ENCODE peak calls at places on chromosomes 2 and 18, in nine cellular contexts. One of them, this sample, is unnamed.

GRCh38 chr2:20184067-20184938 is 40.6 kb downstream of the SDC1 start:
- DNase-seq in epithelial cell of esophagus: peak
- DNase-seq in psoas muscle: no peak
- DNase-seq in upper lobe of right lung: peak
- DNase-seq in esophagus squamous epithelium: no peak
- DNase-seq in hepatocyte: peak
- DNase-seq in astrocyte of the cerebellum: peak
- DNase-seq in A549: peak
- DNase-seq in cardiac fibroblast: peak
- DNase-seq in this sample: peak

GRCh38 chr18:45103319-45104070 is 422.8 kb downstream of the SETBP1 start:
- DNase-seq in esophagus squamous epithelium: no peak
- DNase-seq in hepatocyte: no peak
- DNase-seq in astrocyte of the cerebellum: no peak
- DNase-seq in A549: no peak
- DNase-seq in epithelial cell of esophagus: no peak
- DNase-seq in psoas muscle: no peak
- DNase-seq in upper lobe of right lung: no peak
- DNase-seq in cardiac fibroblast: no peak
- DNase-seq in this sample: no peak

GRCh38 chr2:234438322-234438977 is 58.4 kb downstream of the ARL4C start:
- DNase-seq in astrocyte of the cerebellum: no peak
- DNase-seq in epithelial cell of esophagus: no peak
- DNase-seq in hepatocyte: no peak
- DNase-seq in A549: no peak
- DNase-seq in psoas muscle: no peak
- DNase-seq in cardiac fibroblast: no peak
- DNase-seq in upper lobe of right lung: no peak
- DNase-seq in esophagus squamous epithelium: no peak
- DNase-seq in this sample: no peak

GRCh38 chr2:2828774-2829368 is 497.8 kb upstream of the MYT1L start:
- DNase-seq in hepatocyte: no peak
- DNase-seq in esophagus squamous epithelium: no peak
- DNase-seq in cardiac fibroblast: peak
- DNase-seq in psoas muscle: peak
- DNase-seq in astrocyte of the cerebellum: no peak
- DNase-seq in A549: no peak
- DNase-seq in epithelial cell of esophagus: no peak
- DNase-seq in upper lobe of right lung: no peak
- DNase-seq in this sample: no peak

GRCh38 chr2:154720642-154721041 is 22.1 kb downstream of the KCNJ3 start:
- DNase-seq in astrocyte of the cerebellum: peak
- DNase-seq in upper lobe of right lung: no peak
- DNase-seq in esophagus squamous epithelium: no peak
- DNase-seq in psoas muscle: no peak
- DNase-seq in cardiac fibroblast: no peak
- DNase-seq in epithelial cell of esophagus: peak
- DNase-seq in A549: no peak
- DNase-seq in hepatocyte: peak
- DNase-seq in this sample: no peak

GRCh38 chr2:86044045-86044444 is 61.6 kb downstream of the POLR1A start:
- DNase-seq in esophagus squamous epithelium: no peak
- DNase-seq in astrocyte of the cerebellum: no peak
- DNase-seq in hepatocyte: no peak
- DNase-seq in cardiac fibroblast: no peak
- DNase-seq in epithelial cell of esophagus: no peak
- DNase-seq in A549: no peak
- DNase-seq in upper lobe of right lung: no peak
- DNase-seq in psoas muscle: no peak
- DNase-seq in this sample: no peak

GRCh38 chr2:173851256-173851655 is 113.9 kb downstream of the SP3 start:
- DNase-seq in upper lobe of right lung: no peak
- DNase-seq in hepatocyte: no peak
- DNase-seq in cardiac fibroblast: peak
- DNase-seq in psoas muscle: peak
- DNase-seq in esophagus squamous epithelium: no peak
- DNase-seq in A549: no peak
- DNase-seq in epithelial cell of esophagus: no peak
- DNase-seq in astrocyte of the cerebellum: peak
- DNase-seq in this sample: no peak

GRCh38 chr18:67476585-67476984 is 39.9 kb downstream of the DSEL start:
- DNase-seq in cardiac fibroblast: peak
- DNase-seq in psoas muscle: no peak
- DNase-seq in astrocyte of the cerebellum: no peak
- DNase-seq in hepatocyte: no peak
- DNase-seq in epithelial cell of esophagus: no peak
- DNase-seq in A549: no peak
- DNase-seq in esophagus squamous epithelium: no peak
- DNase-seq in upper lobe of right lung: no peak
- DNase-seq in this sample: no peak

GRCh38 chr2:42926438-42927333 is 134.3 kb upstream of the HAAO start:
- DNase-seq in astrocyte of the cerebellum: no peak
- DNase-seq in esophagus squamous epithelium: no peak
- DNase-seq in upper lobe of right lung: no peak
- DNase-seq in epithelial cell of esophagus: no peak
- DNase-seq in hepatocyte: peak
- DNase-seq in cardiac fibroblast: no peak
- DNase-seq in psoas muscle: no peak
- DNase-seq in A549: no peak
- DNase-seq in this sample: no peak

GRCh38 chr18:24160086-24160485 is 21.2 kb downstream of the CABYR start:
- DNase-seq in astrocyte of the cerebellum: no peak
- DNase-seq in A549: no peak
- DNase-seq in hepatocyte: no peak
- DNase-seq in cardiac fibroblast: no peak
- DNase-seq in upper lobe of right lung: no peak
- DNase-seq in epithelial cell of esophagus: no peak
- DNase-seq in esophagus squamous epithelium: no peak
- DNase-seq in psoas muscle: no peak
- DNase-seq in this sample: no peak

GRCh38 chr2:11156396-11157075 is 1.3 kb downstream of the SLC66A3 start:
- DNase-seq in cardiac fibroblast: no peak
- DNase-seq in upper lobe of right lung: no peak
- DNase-seq in esophagus squamous epithelium: no peak
- DNase-seq in hepatocyte: no peak
- DNase-seq in astrocyte of the cerebellum: no peak
- DNase-seq in epithelial cell of esophagus: no peak
- DNase-seq in psoas muscle: no peak
- DNase-seq in A549: no peak
- DNase-seq in this sample: no peak

GRCh38 chr2:201882353-201883095 is 76.2 kb downstream of the CDK15 start:
- DNase-seq in upper lobe of right lung: no peak
- DNase-seq in esophagus squamous epithelium: no peak
- DNase-seq in psoas muscle: peak
- DNase-seq in astrocyte of the cerebellum: peak
- DNase-seq in epithelial cell of esophagus: no peak
- DNase-seq in hepatocyte: no peak
- DNase-seq in cardiac fibroblast: peak
- DNase-seq in A549: no peak
- DNase-seq in this sample: no peak

GRCh38 chr2:149513461-149513860 is 74.1 kb downstream of the MMADHC start:
- DNase-seq in hepatocyte: no peak
- DNase-seq in upper lobe of right lung: no peak
- DNase-seq in A549: no peak
- DNase-seq in astrocyte of the cerebellum: no peak
- DNase-seq in epithelial cell of esophagus: no peak
- DNase-seq in esophagus squamous epithelium: no peak
- DNase-seq in psoas muscle: no peak
- DNase-seq in cardiac fibroblast: no peak
- DNase-seq in this sample: no peak

GRCh38 chr2:160104115-160104514 is 41.7 kb upstream of the PLA2R1 start:
- DNase-seq in esophagus squamous epithelium: no peak
- DNase-seq in upper lobe of right lung: no peak
- DNase-seq in epithelial cell of esophagus: no peak
- DNase-seq in cardiac fibroblast: peak
- DNase-seq in hepatocyte: no peak
- DNase-seq in psoas muscle: no peak
- DNase-seq in astrocyte of the cerebellum: no peak
- DNase-seq in A549: no peak
- DNase-seq in this sample: no peak

DNA sequence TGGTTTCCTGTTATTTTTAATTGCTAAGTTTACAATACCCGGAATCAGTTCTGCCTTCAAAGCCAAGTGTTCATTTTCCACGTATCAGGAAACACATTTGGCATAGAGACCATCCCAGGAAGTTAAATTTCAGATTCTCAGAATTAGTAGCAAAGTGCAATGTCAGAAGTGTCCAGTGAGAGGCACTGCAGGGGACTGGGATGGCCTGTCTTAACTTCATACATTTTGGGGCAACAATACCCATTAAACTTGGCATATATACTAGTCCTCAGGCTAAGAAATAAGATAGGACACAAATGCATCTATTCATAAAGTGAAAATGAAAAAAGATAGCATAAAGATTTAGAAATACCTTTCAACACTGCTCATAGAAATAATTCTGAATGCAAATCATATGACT is 1.5 kb upstream of the IL1RL2 start:
- DNase-seq in cardiac fibroblast: peak
- DNase-seq in hepatocyte: no peak
- DNase-seq in esophagus squamous epithelium: no peak
- DNase-seq in epithelial cell of esophagus: peak
- DNase-seq in A549: no peak
- DNase-seq in psoas muscle: no peak
- DNase-seq in upper lobe of right lung: no peak
- DNase-seq in astrocyte of the cerebellum: no peak
- DNase-seq in this sample: no peak
- TF ChIP-seq CTCF in cardiac fibroblast: peak
- TF ChIP-seq CTCF in hepatocyte: peak
- TF ChIP-seq CTCF in esophagus squamous epithelium: peak
- TF ChIP-seq CTCF in epithelial cell of esophagus: peak
- TF ChIP-seq CTCF in A549: peak
- TF ChIP-seq CTCF in psoas muscle: peak
- TF ChIP-seq CTCF in upper lobe of right lung: peak
- TF ChIP-seq CTCF in astrocyte of the cerebellum: peak
- TF ChIP-seq CTCF in this sample: peak

DNA sequence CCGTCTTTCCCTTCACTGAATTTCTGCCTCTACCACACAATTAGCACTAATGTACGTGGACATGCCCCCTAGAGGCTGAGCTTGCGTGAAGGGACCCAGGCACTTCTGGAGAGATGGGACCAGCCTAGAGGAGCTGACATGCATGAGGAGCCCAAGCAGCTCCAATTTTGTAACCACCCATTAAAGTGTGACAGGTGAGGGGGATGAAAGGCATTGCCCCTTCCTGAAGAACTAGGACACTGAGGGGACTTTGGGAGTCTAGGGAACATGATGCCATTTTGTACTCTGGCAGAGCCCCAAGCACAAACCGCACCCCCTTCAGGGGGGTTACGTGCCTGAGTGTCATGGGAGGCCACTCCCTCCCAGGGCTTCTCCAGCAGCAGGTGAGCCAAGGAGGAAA is 63.6 kb downstream of the HNRNPLL start:
- DNase-seq in esophagus squamous epithelium: no peak
- DNase-seq in astrocyte of the cerebellum: no peak
- DNase-seq in A549: no peak
- DNase-seq in upper lobe of right lung: no peak
- DNase-seq in psoas muscle: no peak
- DNase-seq in cardiac fibroblast: no peak
- DNase-seq in epithelial cell of esophagus: no peak
- DNase-seq in hepatocyte: no peak
- DNase-seq in this sample: no peak
- TF ChIP-seq CTCF in esophagus squamous epithelium: no peak
- TF ChIP-seq CTCF in astrocyte of the cerebellum: no peak
- TF ChIP-seq CTCF in A549: no peak
- TF ChIP-seq CTCF in upper lobe of right lung: no peak
- TF ChIP-seq CTCF in psoas muscle: no peak
- TF ChIP-seq CTCF in cardiac fibroblast: no peak
- TF ChIP-seq CTCF in epithelial cell of esophagus: no peak
- TF ChIP-seq CTCF in hepatocyte: no peak
- TF ChIP-seq CTCF in this sample: no peak

GRCh38 chr18:29892960-29893558 is 1149.5 kb downstream of the DSC3 start:
- DNase-seq in psoas muscle: no peak
- DNase-seq in upper lobe of right lung: no peak
- DNase-seq in A549: no peak
- DNase-seq in astrocyte of the cerebellum: peak
- DNase-seq in epithelial cell of esophagus: peak
- DNase-seq in hepatocyte: no peak
- DNase-seq in cardiac fibroblast: peak
- DNase-seq in esophagus squamous epithelium: no peak
- DNase-seq in this sample: no peak
- TF ChIP-seq CTCF in psoas muscle: no peak
- TF ChIP-seq CTCF in upper lobe of right lung: peak
- TF ChIP-seq CTCF in A549: peak
- TF ChIP-seq CTCF in astrocyte of the cerebellum: peak
- TF ChIP-seq CTCF in epithelial cell of esophagus: peak
- TF ChIP-seq CTCF in hepatocyte: peak
- TF ChIP-seq CTCF in cardiac fibroblast: peak
- TF ChIP-seq CTCF in esophagus squamous epithelium: no peak
- TF ChIP-seq CTCF in this sample: peak

GRCh38 chr2:41475959-41476358 is 571.9 kb upstream of the PKDCC start:
- DNase-seq in astrocyte of the cerebellum: no peak
- DNase-seq in psoas muscle: no peak
- DNase-seq in hepatocyte: no peak
- DNase-seq in cardiac fibroblast: no peak
- DNase-seq in A549: no peak
- DNase-seq in esophagus squamous epithelium: no peak
- DNase-seq in epithelial cell of esophagus: no peak
- DNase-seq in upper lobe of right lung: no peak
- DNase-seq in this sample: no peak
- TF ChIP-seq CTCF in astrocyte of the cerebellum: no peak
- TF ChIP-seq CTCF in psoas muscle: no peak
- TF ChIP-seq CTCF in hepatocyte: no peak
- TF ChIP-seq CTCF in cardiac fibroblast: no peak
- TF ChIP-seq CTCF in A549: no peak
- TF ChIP-seq CTCF in esophagus squamous epithelium: no peak
- TF ChIP-seq CTCF in epithelial cell of esophagus: no peak
- TF ChIP-seq CTCF in upper lobe of right lung: no peak
- TF ChIP-seq CTCF in this sample: no peak

GRCh38 chr2:175439416-175439815 is 257.9 kb upstream of the ATP5MC3 start:
- DNase-seq in astrocyte of the cerebellum: no peak
- DNase-seq in A549: peak
- DNase-seq in upper lobe of right lung: no peak
- DNase-seq in cardiac fibroblast: no peak
- DNase-seq in hepatocyte: no peak
- DNase-seq in epithelial cell of esophagus: no peak
- DNase-seq in esophagus squamous epithelium: no peak
- DNase-seq in psoas muscle: no peak
- DNase-seq in this sample: no peak
- TF ChIP-seq CTCF in astrocyte of the cerebellum: no peak
- TF ChIP-seq CTCF in A549: no peak
- TF ChIP-seq CTCF in upper lobe of right lung: no peak
- TF ChIP-seq CTCF in cardiac fibroblast: no peak
- TF ChIP-seq CTCF in hepatocyte: no peak
- TF ChIP-seq CTCF in epithelial cell of esophagus: peak
- TF ChIP-seq CTCF in esophagus squamous epithelium: no peak
- TF ChIP-seq CTCF in psoas muscle: no peak
- TF ChIP-seq CTCF in this sample: no peak

GRCh38 chr2:187442778-187443177 is 5.3 kb downstream of the CALCRL start:
- DNase-seq in upper lobe of right lung: no peak
- DNase-seq in psoas muscle: no peak
- DNase-seq in hepatocyte: no peak
- DNase-seq in esophagus squamous epithelium: no peak
- DNase-seq in epithelial cell of esophagus: no peak
- DNase-seq in astrocyte of the cerebellum: no peak
- DNase-seq in A549: no peak
- DNase-seq in cardiac fibroblast: no peak
- DNase-seq in this sample: no peak
- TF ChIP-seq CTCF in upper lobe of right lung: no peak
- TF ChIP-seq CTCF in psoas muscle: no peak
- TF ChIP-seq CTCF in hepatocyte: no peak
- TF ChIP-seq CTCF in esophagus squamous epithelium: no peak
- TF ChIP-seq CTCF in epithelial cell of esophagus: no peak
- TF ChIP-seq CTCF in astrocyte of the cerebellum: no peak
- TF ChIP-seq CTCF in A549: no peak
- TF ChIP-seq CTCF in cardiac fibroblast: no peak
- TF ChIP-seq CTCF in this sample: no peak

GRCh38 chr2:98234763-98235162 is 111.5 kb upstream of the CNGA3 start:
- DNase-seq in upper lobe of right lung: no peak
- DNase-seq in epithelial cell of esophagus: no peak
- DNase-seq in A549: no peak
- DNase-seq in esophagus squamous epithelium: no peak
- DNase-seq in cardiac fibroblast: no peak
- DNase-seq in astrocyte of the cerebellum: no peak
- DNase-seq in hepatocyte: no peak
- DNase-seq in psoas muscle: no peak
- DNase-seq in this sample: no peak
- TF ChIP-seq CTCF in upper lobe of right lung: no peak
- TF ChIP-seq CTCF in epithelial cell of esophagus: no peak
- TF ChIP-seq CTCF in A549: no peak
- TF ChIP-seq CTCF in esophagus squamous epithelium: no peak
- TF ChIP-seq CTCF in cardiac fibroblast: no peak
- TF ChIP-seq CTCF in astrocyte of the cerebellum: no peak
- TF ChIP-seq CTCF in hepatocyte: no peak
- TF ChIP-seq CTCF in psoas muscle: no peak
- TF ChIP-seq CTCF in this sample: no peak

This sample was measured in CD14-positive monocyte.